ENCODE peak calls at places on chromosomes 16 and 17, in eight cellular contexts. J is uterus, T is small intestine, R is gastrocnemius medialis, Q is left lung, U is psoas muscle, E is GM23248, V is MM.1S. K is an unnamed sample.
A peak's percentile ranks its signal among the peaks of the same experiment; 100 is the strongest.

GRCh38 chr17:43530303-43531081 is 15.6 kb downstream of the ETV4 start:
- DNase-seq in R (peak; percentile 52), V (no peak), T (no peak), Q (peak; percentile 78), J (peak; percentile 74), U (peak; percentile 79), E (peak; percentile 49), K (peak; percentile 72)

GRCh38 chr16:13553453-13553985 is 366.4 kb upstream of the ERCC4 start:
- DNase-seq in Q (no peak), E (no peak), J (no peak), V (peak; percentile 23), T (no peak), U (no peak), R (no peak), K (no peak)

GRCh38 chr17:66255112-66255511 is 25.9 kb upstream of the APOH start:
- DNase-seq in J (peak; percentile 47), R (peak; percentile 29), T (peak; percentile 84), V (peak; percentile 75), E (peak; percentile 88), Q (no peak), U (no peak), K (no peak)

GRCh38 chr17:67200727-67201301 is 44.2 kb downstream of the HELZ start:
- DNase-seq in V (no peak), U (no peak), R (no peak), T (no peak), E (peak; percentile 32), Q (no peak), J (no peak), K (no peak)

GRCh38 chr16:53756329-53756996 is 52.5 kb downstream of the FTO start:
- DNase-seq in T (peak; percentile 56), J (no peak), V (no peak), E (no peak), R (no peak), Q (no peak), U (no peak), K (no peak)

GRCh38 chr17:46818929-46819859 is 702 bp upstream of the WNT3 start:
- DNase-seq in V (no peak), T (no peak), R (no peak), Q (no peak), E (peak; percentile 43), U (no peak), J (no peak), K (no peak)

GRCh38 chr16:52958951-52959350 is 93.7 kb downstream of the CHD9NB start:
- DNase-seq in V (no peak), J (no peak), R (no peak), Q (no peak), E (no peak), U (no peak), T (no peak), K (no peak)

GRCh38 chr17:43766413-43767052 is 7.9 kb upstream of the SOST start:
- DNase-seq in R (no peak), Q (no peak), J (peak; percentile 61), V (peak; percentile 14), E (peak; percentile 76), T (peak; percentile 50), U (no peak), K (peak; percentile 78)

GRCh38 chr16:583815-584591 is 5.9 kb upstream of the RAB40C start:
- DNase-seq in R (no peak), V (no peak), T (no peak), Q (no peak), J (no peak), U (no peak), E (no peak), K (no peak)

GRCh38 chr17:50758989-50759544 is 8.3 kb downstream of the ANKRD40CL start:
- DNase-seq in T (no peak), J (no peak), Q (no peak), E (no peak), R (no peak), U (no peak), V (no peak), K (no peak)

GRCh38 chr17:35947156-35947585 is 3.7 kb upstream of the LYZL6 start:
- DNase-seq in T (peak; percentile 69), E (peak; percentile 57), J (no peak), V (peak; percentile 65), U (no peak), Q (no peak), R (no peak), K (no peak)

GRCh38 chr17:348692-349425 is 3.7 kb downstream of the RPH3AL start:
- DNase-seq in E (no peak), Q (peak; percentile 58), T (peak; percentile 92), U (peak; percentile 82), J (peak; percentile 55), V (no peak), R (peak; percentile 68), K (no peak)

GRCh38 chr17:61726977-61727376 is 136.0 kb upstream of the NACA2 start:
- DNase-seq in T (no peak), J (no peak), E (no peak), U (no peak), Q (no peak), R (no peak), V (no peak), K (no peak)

GRCh38 chr16:4137438-4137837 is 21.2 kb upstream of the ADCY9 start:
- DNase-seq in V (no peak), J (no peak), R (no peak), Q (no peak), E (no peak), T (no peak), U (no peak), K (no peak)

GRCh38 chr17:21161498-21162393 is 35.0 kb downstream of the DHRS7B start:
- DNase-seq in E (peak; percentile 82), U (no peak), T (no peak), J (no peak), Q (no peak), V (no peak), R (peak; percentile 54), K (no peak)

GRCh38 chr16:11583171-11583570 is 3.5 kb downstream of the LITAF start:
- DNase-seq in R (no peak), J (peak; percentile 63), V (no peak), U (peak; percentile 8), E (peak; percentile 59), T (no peak), Q (no peak), K (no peak)

GRCh38 chr16:11582157-11582814 is 4.4 kb downstream of the LITAF start:
- DNase-seq in U (no peak), T (no peak), R (no peak), J (no peak), Q (no peak), E (no peak), V (peak; percentile 39), K (no peak)

GRCh38 chr16:11580451-11581086 is 6.2 kb downstream of the LITAF start:
- DNase-seq in V (no peak), R (no peak), E (no peak), J (no peak), Q (no peak), T (no peak), U (peak; percentile 8), K (no peak)

GRCh38 chr16:11583889-11584565 is 2.7 kb downstream of the LITAF start:
- DNase-seq in R (no peak), T (peak; percentile 61), Q (no peak), E (no peak), J (no peak), V (peak; percentile 28), U (peak; percentile 0), K (no peak)

DNA sequence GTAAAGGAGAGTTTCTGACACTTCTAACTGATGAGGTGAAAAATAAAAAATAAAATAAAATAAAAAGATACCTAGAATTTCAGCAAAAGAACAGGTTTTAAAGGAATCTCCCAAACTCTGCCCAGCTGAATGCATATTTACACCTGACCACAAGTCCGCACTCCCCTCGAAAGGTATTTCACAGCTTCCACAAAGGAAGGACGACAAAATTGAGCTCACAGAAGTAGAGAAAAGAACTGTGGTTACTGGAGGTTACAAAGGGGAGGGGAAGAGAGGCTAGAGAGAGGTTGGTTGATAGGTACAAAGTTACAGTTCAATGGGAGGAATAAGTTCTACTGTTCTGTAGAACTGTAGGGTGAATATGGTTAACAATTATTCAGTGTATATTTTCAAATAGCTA is 5.0 kb downstream of the LITAF start:
- DNase-seq in E (no peak), R (no peak), T (no peak), J (no peak), Q (no peak), V (peak; percentile 32), U (no peak), K (no peak)
- H3K4me1 ChIP-seq in E (peaks cover 36% of the 10 kb centered on the region), R (peaks cover 17% of the 10 kb centered on the region), T (peaks cover 21% of the 10 kb centered on the region), J (no peaks in the 10 kb centered on the region), Q (peaks cover 86% of the 10 kb centered on the region), V (peaks cover 47% of the 10 kb centered on the region), U (peaks cover 13% of the 10 kb centered on the region), K (no peaks in the 10 kb centered on the region)

GRCh38 chr16:8847623-8848022 is 21.2 kb downstream of the CARHSP1 start:
- DNase-seq in E (no peak), T (no peak), R (no peak), V (no peak), U (peak; percentile 51), J (no peak), Q (no peak), K (no peak)
- H3K27ac ChIP-seq in E (peak overlapping the region; percentile 84), T (no peak overlapping the region), R (no peak overlapping the region), V (no peak overlapping the region), U (no peak overlapping the region), J (no peak overlapping the region), Q (no peak overlapping the region), K (no peak overlapping the region)

GRCh38 chr17:77606865-77607210 is 351.7 kb upstream of the TNRC6C start:
- DNase-seq in Q (no peak), U (no peak), R (no peak), J (no peak), E (no peak), T (no peak), V (no peak), K (no peak)

GRCh38 chr17:77608431-77608830 is 350.1 kb upstream of the TNRC6C start:
- DNase-seq in V (no peak), Q (no peak), E (no peak), J (no peak), T (no peak), R (no peak), U (no peak), K (no peak)

GRCh38 chr17:77609553-77610517 is 348.7 kb upstream of the TNRC6C start:
- DNase-seq in T (peak; percentile 27), E (peak; percentile 32), Q (no peak), U (no peak), R (no peak), V (peak; percentile 82), J (peak; percentile 66), K (no peak)

GRCh38 chr17:77606146-77606864 is 352.2 kb upstream of the TNRC6C start:
- DNase-seq in J (no peak), E (no peak), U (no peak), Q (no peak), R (no peak), V (no peak), T (no peak), K (no peak)

DNA sequence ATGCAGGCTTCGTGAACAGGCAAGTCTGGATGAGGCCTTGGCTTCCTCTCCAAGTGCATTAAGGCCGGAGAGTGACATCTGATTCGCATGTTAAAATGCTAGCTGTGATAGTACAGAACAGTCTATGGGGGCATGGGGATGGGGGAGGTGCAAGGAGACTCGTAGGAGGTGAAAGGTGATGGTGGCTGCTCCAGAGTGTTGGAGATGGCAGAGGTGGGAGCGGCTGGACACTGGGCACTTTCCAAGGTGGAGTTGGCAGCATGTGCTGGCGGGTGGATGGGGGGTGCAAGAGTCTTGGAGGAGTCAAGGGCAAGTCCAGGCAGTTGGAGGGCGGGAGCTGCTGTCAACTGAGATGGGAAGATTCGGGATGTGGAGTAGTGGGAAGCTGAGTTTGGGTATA is 350.9 kb upstream of the TNRC6C start:
- DNase-seq in Q (no peak), U (no peak), R (no peak), J (no peak), T (no peak), E (no peak), V (no peak), K (no peak)
- H3K27me3 ChIP-seq in Q (no peaks in the 10 kb centered on the region), U (no peaks in the 10 kb centered on the region), R (peaks cover 10% of the 10 kb centered on the region), J (no peaks in the 10 kb centered on the region), T (no peaks in the 10 kb centered on the region), E (peaks cover 25% of the 10 kb centered on the region), V (peaks cover 9% of the 10 kb centered on the region), K (no peaks in the 10 kb centered on the region)

GRCh38 chr16:73037845-73038570 is 9.9 kb downstream of the ZFHX3 start:
- DNase-seq in V (no peak), E (no peak), T (no peak), R (no peak), Q (no peak), J (no peak), U (no peak), K (no peak)
- H3K4me1 ChIP-seq in V (peaks cover 20% of the 10 kb centered on the region), E (peaks cover 5% of the 10 kb centered on the region), T (peaks cover 3% of the 10 kb centered on the region), R (peaks cover 99% of the 10 kb centered on the region), Q (peaks cover 24% of the 10 kb centered on the region), J (no peaks in the 10 kb centered on the region), U (peaks cover 95% of the 10 kb centered on the region), K (no peaks in the 10 kb centered on the region)